ENCODE peak calls at places on chromosome 1, in five cellular contexts. One of them, this sample, is unnamed.

GRCh38 chr1:8862528-8862927 is 16.0 kb downstream of the ENO1 start:
- DNase-seq in AG04450: no peak
- DNase-seq in AG09309: no peak
- DNase-seq in astrocyte: no peak
- DNase-seq in BE2C: peak
- DNase-seq in this sample: no peak

GRCh38 chr1:59199734-59200376 is 97.0 kb upstream of the FGGY start:
- DNase-seq in AG04450: no peak
- DNase-seq in AG09309: no peak
- DNase-seq in astrocyte: no peak
- DNase-seq in BE2C: no peak
- DNase-seq in this sample: no peak

GRCh38 chr1:94017155-94017829 is 103.7 kb downstream of the ABCA4 start:
- DNase-seq in AG04450: no peak
- DNase-seq in AG09309: no peak
- DNase-seq in astrocyte: no peak
- DNase-seq in BE2C: no peak
- DNase-seq in this sample: no peak

GRCh38 chr1:35345439-35345981 is 77.0 kb downstream of the ZMYM4 start:
- DNase-seq in AG04450: no peak
- DNase-seq in AG09309: no peak
- DNase-seq in astrocyte: no peak
- DNase-seq in BE2C: no peak
- DNase-seq in this sample: no peak

GRCh38 chr1:32944180-32944579 is 20.4 kb downstream of the RNF19B start:
- DNase-seq in AG04450: no peak
- DNase-seq in AG09309: no peak
- DNase-seq in astrocyte: no peak
- DNase-seq in BE2C: no peak
- DNase-seq in this sample: no peak

GRCh38 chr1:211908453-211908852 is 77.9 kb upstream of the LPGAT1 start:
- DNase-seq in AG04450: no peak
- DNase-seq in AG09309: no peak
- DNase-seq in astrocyte: no peak
- DNase-seq in BE2C: no peak
- DNase-seq in this sample: peak

GRCh38 chr1:84430519-84430918 is 32.2 kb downstream of the DNASE2B start:
- DNase-seq in AG04450: no peak
- DNase-seq in AG09309: no peak
- DNase-seq in astrocyte: no peak
- DNase-seq in BE2C: no peak
- DNase-seq in this sample: no peak

GRCh38 chr1:181099152-181100014 is 10.9 kb downstream of the IER5 start:
- DNase-seq in AG04450: no peak
- DNase-seq in AG09309: no peak
- DNase-seq in astrocyte: peak
- DNase-seq in BE2C: no peak
- DNase-seq in this sample: peak

GRCh38 chr1:64493864-64494263 is 23.9 kb downstream of the CACHD1 start:
- DNase-seq in AG04450: no peak
- DNase-seq in AG09309: no peak
- DNase-seq in astrocyte: no peak
- DNase-seq in BE2C: no peak
- DNase-seq in this sample: no peak

GRCh38 chr1:34460193-34460592 is 283.5 kb downstream of the C1orf94 start:
- DNase-seq in AG04450: no peak
- DNase-seq in AG09309: no peak
- DNase-seq in astrocyte: no peak
- DNase-seq in BE2C: peak
- DNase-seq in this sample: peak

GRCh38 chr1:220511785-220512184 is 16.2 kb upstream of the MARK1 start:
- DNase-seq in AG04450: no peak
- DNase-seq in AG09309: no peak
- DNase-seq in astrocyte: no peak
- DNase-seq in BE2C: peak
- DNase-seq in this sample: no peak

GRCh38 chr1:95685091-95685490 is 451.1 kb downstream of the RWDD3 start:
- DNase-seq in AG04450: no peak
- DNase-seq in AG09309: no peak
- DNase-seq in astrocyte: no peak
- DNase-seq in BE2C: no peak
- DNase-seq in this sample: no peak

GRCh38 chr1:47797555-47797954 is 199.6 kb downstream of the TRABD2B start:
- DNase-seq in AG04450: no peak
- DNase-seq in AG09309: no peak
- DNase-seq in astrocyte: no peak
- DNase-seq in BE2C: peak
- DNase-seq in this sample: no peak

GRCh38 chr1:53197301-53198205 is 929 bp downstream of the CPT2 start:
- DNase-seq in AG04450: no peak
- DNase-seq in AG09309: no peak
- DNase-seq in astrocyte: peak
- DNase-seq in BE2C: no peak
- DNase-seq in this sample: no peak

GRCh38 chr1:184483101-184483813 is 96.4 kb downstream of the C1orf21 start:
- DNase-seq in AG04450: peak
- DNase-seq in AG09309: no peak
- DNase-seq in astrocyte: peak
- DNase-seq in BE2C: no peak
- DNase-seq in this sample: no peak

GRCh38 chr1:58248067-58248466 is 298.5 kb downstream of the OMA1 start:
- DNase-seq in AG04450: no peak
- DNase-seq in AG09309: no peak
- DNase-seq in astrocyte: no peak
- DNase-seq in BE2C: no peak
- DNase-seq in this sample: no peak

GRCh38 chr1:72412286-72412685 is 129.9 kb upstream of the NEGR1 start:
- DNase-seq in AG04450: no peak
- DNase-seq in AG09309: no peak
- DNase-seq in astrocyte: peak
- DNase-seq in BE2C: no peak
- DNase-seq in this sample: no peak

GRCh38 chr1:19430121-19431068 is 54.9 kb downstream of the CAPZB start:
- DNase-seq in AG04450: no peak
- DNase-seq in AG09309: no peak
- DNase-seq in astrocyte: peak
- DNase-seq in BE2C: no peak
- DNase-seq in this sample: no peak

GRCh38 chr1:37306461-37306860 is 167.9 kb upstream of the ZC3H12A start:
- DNase-seq in AG04450: no peak
- DNase-seq in AG09309: no peak
- DNase-seq in astrocyte: no peak
- DNase-seq in BE2C: no peak
- DNase-seq in this sample: no peak

GRCh38 chr1:175884369-175884768 is 141.0 kb upstream of the TNR start:
- DNase-seq in AG04450: no peak
- DNase-seq in AG09309: no peak
- DNase-seq in astrocyte: no peak
- DNase-seq in BE2C: no peak
- DNase-seq in this sample: no peak

GRCh38 chr1:172397221-172397620 is 23.3 kb upstream of the C1orf105 start:
- DNase-seq in AG04450: no peak
- DNase-seq in AG09309: no peak
- DNase-seq in astrocyte: peak
- DNase-seq in BE2C: no peak
- DNase-seq in this sample: peak

GRCh38 chr1:27936370-27936769 is 1.6 kb downstream of the SMPDL3B start:
- DNase-seq in AG04450: no peak
- DNase-seq in AG09309: no peak
- DNase-seq in astrocyte: no peak
- DNase-seq in BE2C: no peak
- DNase-seq in this sample: no peak

GRCh38 chr1:19468397-19468956 is 16.9 kb downstream of the CAPZB start:
- DNase-seq in AG04450: no peak
- DNase-seq in AG09309: no peak
- DNase-seq in astrocyte: no peak
- DNase-seq in BE2C: no peak
- DNase-seq in this sample: no peak

GRCh38 chr1:178470411-178470960 is 26.3 kb downstream of the CLEC20A start:
- DNase-seq in AG04450: no peak
- DNase-seq in AG09309: no peak
- DNase-seq in astrocyte: no peak
- DNase-seq in BE2C: no peak
- DNase-seq in this sample: no peak

GRCh38 chr1:65393345-65393744 is 27.1 kb upstream of the LEPR start:
- DNase-seq in AG04450: no peak
- DNase-seq in AG09309: peak
- DNase-seq in astrocyte: peak
- DNase-seq in BE2C: no peak
- DNase-seq in this sample: peak

GRCh38 chr1:2388004-2388913 is 3.1 kb downstream of the MORN1 start:
- DNase-seq in AG04450: no peak
- DNase-seq in AG09309: no peak
- DNase-seq in astrocyte: no peak
- DNase-seq in BE2C: no peak
- DNase-seq in this sample: no peak

GRCh38 chr1:27504588-27505419 is 14.8 kb upstream of the WASF2 start:
- DNase-seq in AG04450: no peak
- DNase-seq in AG09309: no peak
- DNase-seq in astrocyte: peak
- DNase-seq in BE2C: no peak
- DNase-seq in this sample: no peak

GRCh38 chr1:226778657-226779058 is 39.6 kb upstream of the ITPKB start:
- DNase-seq in AG04450: peak
- DNase-seq in AG09309: peak
- DNase-seq in astrocyte: peak
- DNase-seq in BE2C: no peak
- DNase-seq in this sample: no peak

GRCh38 chr1:230153655-230154296 is 86.7 kb downstream of the GALNT2 start:
- DNase-seq in AG04450: no peak
- DNase-seq in AG09309: peak
- DNase-seq in astrocyte: peak
- DNase-seq in BE2C: no peak
- DNase-seq in this sample: no peak

GRCh38 chr1:229514578-229515275 is 6.6 kb upstream of the NUP133 start:
- DNase-seq in AG04450: peak
- DNase-seq in AG09309: peak
- DNase-seq in astrocyte: peak
- DNase-seq in BE2C: peak
- DNase-seq in this sample: peak

GRCh38 chr1:89429062-89429461 is 65.2 kb downstream of the GBP6 start:
- DNase-seq in AG04450: no peak
- DNase-seq in AG09309: no peak
- DNase-seq in astrocyte: no peak
- DNase-seq in BE2C: no peak
- DNase-seq in this sample: no peak

GRCh38 chr1:33494929-33495328 is 22.5 kb downstream of the ZSCAN20 start:
- DNase-seq in AG04450: no peak
- DNase-seq in AG09309: no peak
- DNase-seq in astrocyte: no peak
- DNase-seq in BE2C: no peak
- DNase-seq in this sample: no peak

GRCh38 chr1:81967957-81968356 is 167.2 kb downstream of the ADGRL2 start:
- DNase-seq in AG04450: no peak
- DNase-seq in AG09309: no peak
- DNase-seq in astrocyte: no peak
- DNase-seq in BE2C: no peak
- DNase-seq in this sample: no peak

GRCh38 chr1:187270256-187270655 is 441.5 kb downstream of the PLA2G4A start:
- DNase-seq in AG04450: no peak
- DNase-seq in AG09309: no peak
- DNase-seq in astrocyte: no peak
- DNase-seq in BE2C: no peak
- DNase-seq in this sample: no peak
- H3K4me3 ChIP-seq in AG04450: no peak
- H3K4me3 ChIP-seq in AG09309: no peak
- H3K4me3 ChIP-seq in astrocyte: no peak
- H3K4me3 ChIP-seq in BE2C: no peak
- H3K4me3 ChIP-seq in this sample: no peak

GRCh38 chr1:191831572-191831971 is 326.7 kb upstream of the RGS18 start:
- DNase-seq in AG04450: no peak
- DNase-seq in AG09309: no peak
- DNase-seq in astrocyte: no peak
- DNase-seq in BE2C: no peak
- DNase-seq in this sample: no peak
- TF ChIP-seq CTCF in AG04450: no peak
- TF ChIP-seq CTCF in AG09309: no peak
- TF ChIP-seq CTCF in astrocyte: no peak
- TF ChIP-seq CTCF in BE2C: peak
- TF ChIP-seq CTCF in this sample: peak

GRCh38 chr1:147073062-147073432 is 99.2 kb downstream of the PRKAB2 start:
- DNase-seq in AG04450: no peak
- DNase-seq in AG09309: no peak
- DNase-seq in astrocyte: no peak
- DNase-seq in BE2C: no peak
- DNase-seq in this sample: no peak
- H3K4me3 ChIP-seq in AG04450: no peak
- H3K4me3 ChIP-seq in AG09309: no peak
- H3K4me3 ChIP-seq in astrocyte: peak
- H3K4me3 ChIP-seq in BE2C: no peak
- H3K4me3 ChIP-seq in this sample: no peak

DNA sequence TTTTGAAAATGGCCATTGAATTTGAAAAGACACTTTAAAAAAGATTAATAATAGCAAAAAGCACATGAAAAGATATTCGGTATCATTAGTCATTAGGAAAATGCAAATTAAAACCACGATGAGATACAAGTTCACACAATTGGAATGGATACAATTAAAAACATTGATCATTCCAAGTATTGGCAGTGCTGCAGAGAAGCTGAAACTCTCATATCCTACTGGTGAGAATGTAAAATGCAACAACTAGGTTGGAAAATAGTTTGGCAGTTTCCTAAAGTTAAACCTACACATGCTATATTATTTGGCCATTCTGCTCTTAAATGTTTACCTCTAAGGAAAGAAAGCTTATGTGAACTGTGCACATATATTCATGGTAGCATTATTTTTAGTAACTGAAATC is 838.7 kb upstream of the PRMT6 start:
- DNase-seq in AG04450: no peak
- DNase-seq in AG09309: no peak
- DNase-seq in astrocyte: no peak
- DNase-seq in BE2C: no peak
- DNase-seq in this sample: no peak
- TF ChIP-seq CTCF in AG04450: no peak
- TF ChIP-seq CTCF in AG09309: no peak
- TF ChIP-seq CTCF in astrocyte: peak
- TF ChIP-seq CTCF in BE2C: peak
- TF ChIP-seq CTCF in this sample: no peak

DNA sequence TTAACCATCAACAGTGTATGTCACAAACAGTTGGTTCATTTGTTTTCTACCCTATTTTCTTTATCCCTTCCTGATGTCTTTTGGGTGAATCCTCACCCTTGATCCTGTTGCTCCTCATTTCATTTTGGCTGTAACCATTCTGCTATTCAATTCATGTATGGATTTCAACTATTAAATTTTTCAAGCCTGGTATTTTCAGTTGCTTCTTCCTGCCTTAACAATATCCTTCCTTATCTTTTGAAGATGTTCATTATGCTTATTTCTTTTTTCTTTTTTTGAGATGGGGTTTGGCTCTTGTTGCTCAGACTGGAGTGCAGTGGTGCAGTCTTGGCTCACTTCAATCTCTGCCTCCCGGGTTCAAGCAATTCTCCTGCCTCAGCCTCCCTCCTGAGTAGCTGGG is 2.8 kb upstream of the RNU5D-1 start:
- DNase-seq in AG04450: no peak
- DNase-seq in AG09309: no peak
- DNase-seq in astrocyte: no peak
- DNase-seq in BE2C: no peak
- DNase-seq in this sample: no peak
- H3K4me3 ChIP-seq in AG04450: no peak
- H3K4me3 ChIP-seq in AG09309: no peak
- H3K4me3 ChIP-seq in astrocyte: no peak
- H3K4me3 ChIP-seq in BE2C: no peak
- H3K4me3 ChIP-seq in this sample: no peak

GRCh38 chr1:204513117-204513716 is 3.0 kb upstream of the MDM4 start:
- DNase-seq in AG04450: no peak
- DNase-seq in AG09309: no peak
- DNase-seq in astrocyte: no peak
- DNase-seq in BE2C: no peak
- DNase-seq in this sample: peak
- TF ChIP-seq CTCF in AG04450: no peak
- TF ChIP-seq CTCF in AG09309: no peak
- TF ChIP-seq CTCF in astrocyte: no peak
- TF ChIP-seq CTCF in BE2C: no peak
- TF ChIP-seq CTCF in this sample: no peak